ENCODE peak calls at places on chromosome 14, in nine cellular contexts. N is neuronal stem cell, Z is GM18507, Q is AG04450, Y is foreskin melanocyte, R is pancreas, L is activated T-cell treated with anti-CD3 and anti-CD28 coated beads for 24 hours, T is heart left ventricle, F is fibroblast of gingiva. U is an unnamed sample.

GRCh38 chr14:76151398-76152332 is at the start of gene GPATCH2L:
- DNase-seq in R (peak), T (peak), N (peak), F (peak), Z (peak), L (peak), Q (peak), Y (peak), U (peak)

GRCh38 chr14:37697489-37698121 is 102.2 kb downstream of the TTC6 start:
- DNase-seq in Q (peak), N (no peak), R (no peak), F (no peak), L (no peak), Y (no peak), Z (no peak), T (no peak), U (no peak)

GRCh38 chr14:72643317-72643801 is 250.5 kb downstream of the DPF3 start:
- DNase-seq in Q (peak), F (peak), N (no peak), R (no peak), Z (no peak), Y (peak), L (no peak), T (peak), U (no peak)

GRCh38 chr14:72974661-72975060 is 48.4 kb downstream of the DCAF4 start:
- DNase-seq in F (no peak), R (no peak), Y (no peak), T (no peak), L (no peak), Z (no peak), N (no peak), Q (no peak), U (no peak)

GRCh38 chr14:56759094-56759493 is 51.2 kb downstream of the OTX2 start:
- DNase-seq in N (no peak), Q (no peak), Z (no peak), T (no peak), F (no peak), R (no peak), Y (no peak), L (no peak), U (no peak)

GRCh38 chr14:20302042-20302761 is 3.5 kb downstream of the TTC5 start:
- DNase-seq in Q (no peak), F (no peak), T (no peak), Z (no peak), Y (peak), N (no peak), R (no peak), L (no peak), U (no peak)

GRCh38 chr14:79543966-79544365 is 667.3 kb downstream of the DIO2 start:
- DNase-seq in Q (no peak), R (no peak), L (no peak), T (no peak), Y (peak), Z (no peak), N (no peak), F (no peak), U (no peak)

GRCh38 chr14:79542121-79542520 is 669.2 kb downstream of the DIO2 start:
- DNase-seq in R (no peak), F (no peak), T (no peak), Q (no peak), L (no peak), Y (no peak), Z (no peak), N (no peak), U (no peak)

GRCh38 chr14:96958057-96958456 is 160.9 kb downstream of the VRK1 start:
- DNase-seq in N (no peak), Z (no peak), L (no peak), Q (no peak), F (no peak), Y (no peak), T (no peak), R (no peak), U (no peak)

GRCh38 chr14:64656986-64657385 is 47.2 kb upstream of the PLEKHG3 start:
- DNase-seq in F (peak), Z (no peak), Q (peak), L (no peak), T (no peak), N (no peak), R (no peak), Y (no peak), U (no peak)

GRCh38 chr14:62759796-62760195 is 285.5 kb downstream of the KCNH5 start:
- DNase-seq in R (no peak), Y (no peak), N (no peak), T (no peak), Q (no peak), L (no peak), F (no peak), Z (no peak), U (no peak)

GRCh38 chr14:70357557-70357956 is 1.9 kb downstream of the COX16 start:
- DNase-seq in T (no peak), R (no peak), Q (no peak), N (no peak), Y (no peak), F (no peak), Z (no peak), L (no peak), U (no peak)

GRCh38 chr14:90444077-90444696 is 47.4 kb downstream of the CALM1 start:
- DNase-seq in N (no peak), Y (no peak), Z (no peak), F (no peak), L (no peak), T (no peak), R (no peak), Q (no peak), U (no peak)

GRCh38 chr14:60189923-60190840 is 25.0 kb upstream of the DHRS7 start:
- DNase-seq in N (no peak), T (no peak), R (no peak), Y (no peak), Z (no peak), Q (no peak), F (no peak), L (no peak), U (no peak)

GRCh38 chr14:68580676-68581075 is 212.2 kb downstream of the ZFP36L1 start:
- DNase-seq in T (no peak), Z (no peak), F (no peak), N (no peak), Q (no peak), Y (no peak), R (no peak), L (no peak), U (no peak)

GRCh38 chr14:28101992-28102391 is 664.6 kb upstream of the FOXG1 start:
- DNase-seq in L (no peak), R (peak), T (no peak), Y (no peak), N (no peak), Q (no peak), F (no peak), Z (no peak), U (no peak)

GRCh38 chr14:95274283-95274682 is 45.4 kb downstream of the CLMN start:
- DNase-seq in Z (no peak), R (no peak), T (no peak), L (no peak), F (no peak), Q (no peak), Y (no peak), N (no peak), U (peak)

GRCh38 chr14:94823556-94824341 is 53.8 kb upstream of the GSC start:
- DNase-seq in Z (no peak), R (no peak), F (no peak), Q (no peak), T (no peak), L (no peak), N (no peak), Y (peak), U (no peak)

GRCh38 chr14:61264699-61265098 is 16.4 kb downstream of the TMEM30B start:
- DNase-seq in L (no peak), R (no peak), Y (no peak), T (no peak), Z (no peak), F (no peak), Q (no peak), N (no peak), U (no peak)

GRCh38 chr14:83085725-83086124 is 1552.1 kb upstream of the SEL1L start:
- DNase-seq in Z (no peak), Q (no peak), N (no peak), L (no peak), F (no peak), Y (no peak), T (no peak), R (no peak), U (no peak)

U was measured in mucosa of descending colon.